ENCODE peak calls at places on chromosomes 1 and 21, in six cellular contexts. E is cardiac fibroblast; X is CD4-positive, alpha-beta T cell; W is fibroblast of pulmonary artery; Z is brain microvascular endothelial cell; I is mesothelial cell of epicardium. M is an unnamed sample.

GRCh38 chr1:30919025-30919881 is 10.7 kb upstream of the SDC3 start:
- DNase-seq in I (no peak), W (peak), E (peak), X (no peak), Z (peak), M (peak)

GRCh38 chr21:36237441-36237840 is 80.8 kb downstream of the DOP1B start:
- DNase-seq in E (no peak), Z (no peak), X (no peak), W (no peak), I (no peak), M (no peak)

GRCh38 chr1:77319036-77319705 is 37.4 kb downstream of the AK5 start:
- DNase-seq in Z (no peak), I (no peak), W (no peak), E (no peak), X (no peak), M (peak)

GRCh38 chr21:28801906-28802305 is 190.8 kb downstream of the LTN1 start:
- DNase-seq in E (no peak), X (no peak), I (no peak), W (no peak), Z (no peak), M (peak)

GRCh38 chr1:115325876-115326275 is 12.2 kb downstream of the NGF start:
- DNase-seq in Z (peak), E (peak), I (no peak), W (peak), X (no peak), M (no peak)

GRCh38 chr1:194717941-194718340 is 1531.5 kb upstream of the B3GALT2 start:
- DNase-seq in E (no peak), I (no peak), Z (no peak), X (no peak), W (peak), M (peak)

GRCh38 chr1:21270086-21270689 is 20.1 kb downstream of the ECE1 start:
- DNase-seq in Z (peak), W (peak), E (peak), I (no peak), X (peak), M (peak)

GRCh38 chr1:199780091-199780490 is 247.4 kb upstream of the NR5A2 start:
- DNase-seq in W (no peak), I (no peak), Z (no peak), E (no peak), X (no peak), M (no peak)

GRCh38 chr1:60848583-60849188 is 233.7 kb upstream of the NFIA start:
- DNase-seq in X (no peak), I (no peak), E (peak), Z (peak), W (peak), M (peak)

GRCh38 chr1:157147037-157147436 is 8.8 kb upstream of the ETV3 start:
- DNase-seq in Z (no peak), I (no peak), X (no peak), E (no peak), W (no peak), M (no peak)

GRCh38 chr1:19946331-19946751 is 22.9 kb upstream of the PLA2G2E start:
- DNase-seq in Z (no peak), W (no peak), E (no peak), X (no peak), I (no peak), M (no peak)

GRCh38 chr21:23452384-23453083 is 2154.7 kb downstream of the MRPL39 start:
- DNase-seq in Z (no peak), E (no peak), W (no peak), I (no peak), X (no peak), M (no peak)

GRCh38 chr21:37119421-37120218 is 46.6 kb downstream of the TTC3 start:
- DNase-seq in W (peak), Z (no peak), I (no peak), X (no peak), E (no peak), M (no peak)

GRCh38 chr1:225691377-225691776 is 38.5 kb upstream of the ENAH start:
- DNase-seq in E (no peak), W (peak), Z (peak), X (no peak), I (no peak), M (no peak)

GRCh38 chr1:81801032-81801833 is 499 bp downstream of the ADGRL2 start:
- DNase-seq in I (peak), X (no peak), W (peak), E (peak), Z (peak), M (peak)
- TF ChIP-seq CTCF in I (no peak), X (no peak), W (no peak), E (no peak), Z (no peak), M (no peak)

DNA sequence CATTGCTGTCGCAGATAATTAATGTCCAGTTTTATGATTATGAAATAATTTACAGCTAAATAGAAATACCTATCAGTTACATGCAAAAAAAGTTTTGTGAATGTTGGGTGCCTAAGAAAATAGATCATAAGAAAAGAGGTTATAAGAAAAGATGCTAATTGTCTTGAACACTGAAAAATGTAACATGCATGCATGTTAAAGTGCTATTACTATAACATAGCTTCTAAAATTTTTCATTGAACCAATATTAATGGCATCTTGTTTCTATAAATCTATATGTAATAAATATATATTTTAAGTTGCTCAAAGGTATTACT is 35.5 kb upstream of the SCYL3 start:
- DNase-seq in E (no peak), I (no peak), W (no peak), X (no peak), Z (no peak), M (no peak)
- TF ChIP-seq CTCF in E (no peak), I (no peak), W (no peak), X (peak), Z (no peak), M (peak)

GRCh38 chr1:113714606-113715269 is 44.5 kb downstream of the PHTF1 start:
- DNase-seq in I (no peak), X (no peak), Z (no peak), E (no peak), W (no peak), M (no peak)
- TF ChIP-seq CTCF in I (no peak), X (no peak), Z (no peak), E (no peak), W (no peak), M (no peak)

GRCh38 chr1:11594222-11594621 is 60.0 kb downstream of the FBXO2 start:
- DNase-seq in X (no peak), W (peak), Z (peak), E (peak), I (no peak), M (peak)
- TF ChIP-seq CTCF in X (no peak), W (peak), Z (peak), E (no peak), I (no peak), M (peak)

GRCh38 chr1:192732787-192733186 is 76.1 kb upstream of the RGS2 start:
- DNase-seq in E (no peak), X (no peak), Z (no peak), W (no peak), I (no peak), M (no peak)
- TF ChIP-seq CTCF in E (peak), X (no peak), Z (peak), W (peak), I (no peak), M (peak)

GRCh38 chr1:47334765-47335435 is 1.3 kb downstream of the CMPK1 start:
- DNase-seq in E (no peak), W (no peak), Z (no peak), X (no peak), I (no peak), M (no peak)

GRCh38 chr1:47333922-47334764 is 553 bp downstream of the CMPK1 start:
- DNase-seq in W (peak), Z (peak), E (peak), I (peak), X (peak), M (peak)

GRCh38 chr1:47332779-47333577 is 612 bp upstream of the CMPK1 start:
- DNase-seq in E (no peak), X (no peak), I (no peak), Z (no peak), W (no peak), M (no peak)

GRCh38 chr1:47331875-47332274 is 1.7 kb upstream of the CMPK1 start:
- DNase-seq in E (no peak), Z (no peak), W (no peak), I (no peak), X (no peak), M (no peak)

DNA sequence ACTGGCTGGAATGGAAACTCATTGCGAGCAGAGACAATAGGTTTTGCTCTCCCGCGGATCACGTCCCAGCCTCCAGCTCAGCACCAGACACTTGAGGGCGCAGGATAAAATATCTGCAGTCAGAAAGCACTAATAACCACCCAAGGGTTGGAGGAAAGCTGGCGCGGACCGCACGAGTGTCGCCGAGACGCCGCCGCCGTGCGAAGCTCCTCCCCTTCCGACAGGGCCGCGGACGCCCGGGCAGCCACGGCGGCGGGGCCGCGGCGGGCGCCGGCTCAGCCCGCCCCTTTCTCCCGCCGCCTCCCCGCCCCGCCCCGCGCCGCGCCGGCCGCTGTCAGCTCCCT is at the start of gene CMPK1:
- DNase-seq in X (peak), W (peak), E (peak), Z (peak), I (peak), M (peak)
- TF ChIP-seq CTCF in X (no peak), W (peak), E (peak), Z (peak), I (no peak), M (no peak)